ENCODE peak calls at places on chromosomes 3 and 15, in five cellular contexts. G is A549, W is IMR-90, Y is HepG2, N is K562. A is an unnamed sample.

GRCh38 chr15:78002996-78003395 is 74.5 kb downstream of the TBC1D2B start:
- DNase-seq in Y (no peak), N (no peak), W (no peak), G (no peak), A (no peak)

GRCh38 chr15:20357139-20358065 is 184.2 kb downstream of the GOLGA6L6 start:
- DNase-seq in N (no peak), W (no peak), Y (no peak), G (peak; percentile 24), A (no peak)

GRCh38 chr3:59573911-59574310 is 524.1 kb upstream of the CFAP20DC start:
- DNase-seq in G (peak; percentile 22), N (no peak), W (peak; percentile 88), Y (no peak), A (no peak)

GRCh38 chr3:59884409-59884808 is 834.6 kb upstream of the CFAP20DC start:
- DNase-seq in Y (no peak), N (no peak), W (no peak), G (no peak), A (no peak)

GRCh38 chr15:90040618-90041017 is 39.5 kb downstream of the ZNF710 start:
- DNase-seq in N (peak; percentile 55), Y (no peak), W (no peak), G (no peak), A (no peak)

GRCh38 chr15:90074916-90075315 is 27.4 kb downstream of the IDH2 start:
- DNase-seq in Y (no peak), N (no peak), W (no peak), G (no peak), A (no peak)

GRCh38 chr15:98767692-98768091 is 119.4 kb downstream of the IGF1R start:
- DNase-seq in G (no peak), N (no peak), W (no peak), Y (no peak), A (no peak)

GRCh38 chr15:46091860-46092450 is 457.1 kb downstream of the SQOR start:
- DNase-seq in G (peak; percentile 27), Y (peak; percentile 12), W (peak; percentile 47), N (peak; percentile 34), A (peak; percentile 4)

GRCh38 chr15:57503051-57503702 is 88.5 kb upstream of the MYZAP start:
- DNase-seq in Y (peak; percentile 25), G (peak; percentile 35), N (peak; percentile 47), W (no peak), A (no peak)

GRCh38 chr3:106168941-106169340 is 300.1 kb upstream of the CBLB start:
- DNase-seq in W (no peak), Y (no peak), N (no peak), G (no peak), A (no peak)

GRCh38 chr15:29698030-29698701 is 124.1 kb downstream of the TJP1 start:
- DNase-seq in Y (peak; percentile 61), W (peak; percentile 94), N (no peak), G (peak; percentile 96), A (peak; percentile 68)

DNA sequence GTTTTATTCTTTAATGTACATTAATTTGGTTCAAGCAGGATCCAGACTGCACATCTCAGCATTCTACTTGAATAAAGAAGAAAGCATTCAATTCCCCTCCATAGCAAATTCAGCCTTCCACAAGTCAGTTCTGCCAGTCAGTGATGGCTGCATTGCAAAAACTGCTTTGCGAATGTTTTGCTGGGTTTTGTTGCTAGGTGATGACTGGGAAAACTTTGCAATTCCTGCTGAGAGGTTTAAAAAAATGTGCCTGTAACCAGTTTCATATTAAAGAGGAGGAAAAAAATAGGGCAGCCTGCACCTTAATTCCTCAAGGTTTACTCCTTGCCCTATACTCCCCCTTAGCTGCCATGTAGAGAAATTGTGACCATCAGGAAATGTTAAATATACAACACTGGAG is 225.6 kb upstream of the ATP11B start:
- DNase-seq in N (no peak), Y (no peak), W (no peak), G (no peak), A (no peak)
- TF ChIP-seq CEBPB in N (no peak), Y (no peak), W (no peak), G (no peak), A (no peak)

GRCh38 chr15:52464040-52464439 is 64.6 kb downstream of the MYO5A start:
- DNase-seq in G (no peak), W (no peak), Y (no peak), N (no peak), A (no peak)
- H3K4me3 ChIP-seq in G (no peak overlapping the region), W (no peak overlapping the region), Y (no peak overlapping the region), N (no peak overlapping the region), A (no peak overlapping the region)

GRCh38 chr15:58526647-58527192 is 94.9 kb downstream of the LIPC start:
- DNase-seq in W (no peak), Y (no peak), G (no peak), N (no peak), A (no peak)

GRCh38 chr15:58527573-58528196 is 95.9 kb downstream of the LIPC start:
- DNase-seq in Y (no peak), G (no peak), W (no peak), N (no peak), A (no peak)

GRCh38 chr15:58529041-58529440 is 97.2 kb downstream of the LIPC start:
- DNase-seq in Y (no peak), G (no peak), W (no peak), N (no peak), A (no peak)

GRCh38 chr15:58530056-58530590 is 98.3 kb downstream of the LIPC start:
- DNase-seq in W (no peak), N (no peak), Y (no peak), G (no peak), A (no peak)

DNA sequence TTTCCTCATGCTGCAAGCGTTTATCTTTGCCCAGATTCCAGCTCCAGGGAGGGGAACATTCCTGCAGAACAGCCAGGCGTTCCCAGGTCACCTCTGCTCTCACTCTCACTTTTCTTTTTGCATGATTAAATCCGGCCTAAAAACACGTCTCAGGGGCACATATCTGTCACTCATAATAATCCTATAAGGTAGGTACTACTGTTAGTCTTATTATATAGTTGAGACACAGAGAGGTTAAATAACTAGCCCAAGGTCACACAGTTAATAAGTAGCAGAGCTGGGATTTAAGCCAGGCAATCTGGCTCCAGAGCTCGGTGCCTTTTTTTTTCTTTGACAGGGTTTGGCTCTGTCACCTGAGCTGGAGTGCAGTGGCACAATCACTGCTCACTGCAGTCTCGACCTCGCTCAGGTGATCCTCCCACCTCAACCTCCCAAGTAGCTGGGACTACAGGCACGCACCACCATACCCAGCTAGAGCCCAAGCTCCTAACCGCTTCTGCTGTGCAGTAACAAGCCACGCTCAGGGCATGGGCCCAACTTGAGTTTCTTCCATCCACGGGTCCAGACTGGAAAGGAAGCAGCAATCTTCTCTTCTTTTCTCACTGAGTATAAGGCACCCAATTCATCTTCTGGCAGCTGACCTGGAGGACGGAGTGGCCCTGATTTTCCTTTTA is 96.5 kb downstream of the LIPC start:
- DNase-seq in N (no peak), W (peak; percentile 53), Y (peak; percentile 89), G (peak; percentile 82), A (no peak)
- TF ChIP-seq CEBPB in N (no peak), W (no peak), Y (no peak), G (peak; percentile 57), A (no peak)

DNA sequence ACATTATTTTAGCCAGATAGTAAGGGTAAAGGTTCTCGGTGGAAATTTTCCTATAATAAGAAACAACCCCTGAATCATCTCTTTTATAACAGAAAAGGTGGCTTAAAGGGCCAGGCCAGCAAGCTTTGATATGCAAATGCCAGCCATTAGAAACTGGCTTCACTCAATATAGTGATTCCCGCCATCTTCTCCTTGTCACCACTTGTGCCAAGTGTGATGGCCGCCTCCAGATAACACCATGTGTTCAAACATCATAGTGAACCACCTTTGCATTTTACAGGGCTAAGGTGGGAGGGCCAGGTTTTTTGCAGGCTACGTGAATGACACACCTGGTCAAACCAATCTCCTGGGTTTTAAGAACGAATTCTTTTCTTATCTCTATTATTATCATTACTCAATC is 31.3 kb downstream of the NCEH1 start:
- DNase-seq in G (no peak), W (no peak), Y (no peak), N (no peak), A (no peak)
- H3K4me3 ChIP-seq in G (no peak overlapping the region), W (no peak overlapping the region), Y (no peak overlapping the region), N (no peak overlapping the region), A (no peak overlapping the region)

GRCh38 chr3:169812844-169813677 is at the start of the genes LRRC34 and LRRIQ4:
- DNase-seq in Y (no peak), G (no peak), W (peak; percentile 43), N (no peak), A (no peak)
- TF ChIP-seq CEBPB in Y (no peak), G (no peak), W (no peak), N (no peak), A (no peak)

GRCh38 chr3:121681792-121682191 is 21.1 kb upstream of the HCLS1 start:
- DNase-seq in G (no peak), W (no peak), N (no peak), Y (no peak), A (no peak)

GRCh38 chr3:121677141-121677540 is 16.4 kb upstream of the HCLS1 start:
- DNase-seq in Y (no peak), N (no peak), W (no peak), G (no peak), A (no peak)
- H3K4me3 ChIP-seq in Y (no peak overlapping the region), N (no peak overlapping the region), W (no peak overlapping the region), G (no peak overlapping the region), A (no peak overlapping the region)